ENCODE peak calls at places on chromosome 18, in eight cellular contexts. F is astrocyte of the hippocampus, R is neural progenitor cell, C is SK-N-DZ, V is fibroblast of pulmonary artery, J is Karpas-422, A is GM10248, K is KBM-7. I is an unnamed sample.

GRCh38 chr18:48031011-48031480 is 100.6 kb upstream of the SMAD2 start:
- DNase-seq in F (peak), R (peak), C (peak), V (peak), J (peak), A (peak), K (peak), I (peak)

GRCh38 chr18:49753643-49754042 is 59.7 kb downstream of the ACAA2 start:
- DNase-seq in F (no peak), R (no peak), C (no peak), V (no peak), J (no peak), A (no peak), K (no peak), I (no peak)

GRCh38 chr18:28814365-28814764 is 637.4 kb upstream of the CDH2 start:
- DNase-seq in F (no peak), R (no peak), C (no peak), V (no peak), J (no peak), A (no peak), K (no peak), I (no peak)

GRCh38 chr18:75375341-75375740 is 52.2 kb downstream of the SMIM21 start:
- DNase-seq in F (no peak), R (no peak), C (no peak), V (no peak), J (no peak), A (no peak), K (no peak), I (no peak)

GRCh38 chr18:42360716-42361115 is 405.7 kb downstream of the PIK3C3 start:
- DNase-seq in F (no peak), R (no peak), C (no peak), V (no peak), J (no peak), A (no peak), K (no peak), I (no peak)

GRCh38 chr18:75874401-75875093 is 447.0 kb upstream of the SMIM21 start:
- DNase-seq in F (no peak), R (no peak), C (peak), V (no peak), J (no peak), A (no peak), K (no peak), I (no peak)

GRCh38 chr18:79520473-79521390 is 125.0 kb downstream of the NFATC1 start:
- DNase-seq in F (no peak), R (no peak), C (no peak), V (no peak), J (no peak), A (no peak), K (no peak), I (no peak)

GRCh38 chr18:22063077-22063476 is 106.3 kb upstream of the GATA6 start:
- DNase-seq in F (no peak), R (no peak), C (no peak), V (no peak), J (no peak), A (no peak), K (no peak), I (no peak)

GRCh38 chr18:76993573-76993972 is 139.0 kb downstream of the MBP start:
- DNase-seq in F (no peak), R (no peak), C (no peak), V (no peak), J (no peak), A (no peak), K (no peak), I (no peak)

GRCh38 chr18:35028556-35028955 is 12.7 kb upstream of the MAPRE2 start:
- DNase-seq in F (no peak), R (no peak), C (no peak), V (no peak), J (no peak), A (no peak), K (no peak), I (peak)

GRCh38 chr18:74497308-74497640 is 1.1 kb downstream of the CNDP2 start:
- DNase-seq in F (no peak), R (no peak), C (no peak), V (no peak), J (peak), A (no peak), K (no peak), I (no peak)

GRCh38 chr18:75142677-75143076 is 66.3 kb downstream of the PTGR3 start:
- DNase-seq in F (no peak), R (no peak), C (no peak), V (no peak), J (no peak), A (no peak), K (no peak), I (no peak)

GRCh38 chr18:67509711-67510110 is 6.8 kb downstream of the DSEL start:
- DNase-seq in F (peak), R (no peak), C (no peak), V (peak), J (no peak), A (no peak), K (no peak), I (peak)

GRCh38 chr18:6566338-6566911 is 151.7 kb upstream of the L3MBTL4 start:
- DNase-seq in F (peak), R (peak), C (no peak), V (no peak), J (no peak), A (no peak), K (no peak), I (no peak)

GRCh38 chr18:50637961-50638622 is 78.2 kb downstream of the MAPK4 start:
- DNase-seq in F (no peak), R (no peak), C (no peak), V (no peak), J (no peak), A (no peak), K (no peak), I (no peak)

GRCh38 chr18:78327643-78328042 is 652.0 kb upstream of the SALL3 start:
- DNase-seq in F (no peak), R (no peak), C (no peak), V (no peak), J (no peak), A (no peak), K (no peak), I (no peak)

GRCh38 chr18:49460958-49461601 is 635 bp upstream of the DYM start:
- DNase-seq in F (no peak), R (no peak), C (no peak), V (peak), J (no peak), A (no peak), K (no peak), I (no peak)

GRCh38 chr18:49910986-49911385 is 97.7 kb upstream of the ACAA2 start:
- DNase-seq in F (peak), R (no peak), C (no peak), V (no peak), J (no peak), A (no peak), K (no peak), I (no peak)

GRCh38 chr18:63046375-63046774 is 273.2 kb downstream of the BCL2 start:
- DNase-seq in F (no peak), R (no peak), C (no peak), V (no peak), J (no peak), A (no peak), K (no peak), I (no peak)

GRCh38 chr18:78512080-78512601 is 467.5 kb upstream of the SALL3 start:
- DNase-seq in F (no peak), R (no peak), C (no peak), V (no peak), J (no peak), A (no peak), K (no peak), I (no peak)

GRCh38 chr18:58315041-58315440 is 271.0 kb downstream of the NEDD4L start:
- DNase-seq in F (no peak), R (no peak), C (no peak), V (no peak), J (no peak), A (no peak), K (no peak), I (peak)

GRCh38 chr18:50117876-50118275 is 77.1 kb downstream of the MYO5B start:
- DNase-seq in F (no peak), R (no peak), C (no peak), V (no peak), J (no peak), A (no peak), K (no peak), I (no peak)